ENCODE peak calls at places on chromosomes 6 and 20, in nine cellular contexts. One of them, this sample, is unnamed.

GRCh38 chr20:52105573-52106422 is 85.8 kb downstream of the ZFP64 start:
- DNase-seq in HCT116: no peak
- DNase-seq in uterus: no peak
- DNase-seq in GM10248: no peak
- DNase-seq in GM12865: no peak
- DNase-seq in B cell: no peak
- DNase-seq in neural crest cell: peak; percentile 14
- DNase-seq in adrenal gland: no peak
- DNase-seq in fibroblast of lung: peak; percentile 45
- DNase-seq in this sample: peak; percentile 38

GRCh38 chr20:34124469-34125249 is 12.6 kb upstream of the EIF2S2 start:
- DNase-seq in GM12865: peak; percentile 47
- DNase-seq in neural crest cell: no peak
- DNase-seq in adrenal gland: no peak
- DNase-seq in fibroblast of lung: no peak
- DNase-seq in uterus: no peak
- DNase-seq in HCT116: no peak
- DNase-seq in GM10248: peak; percentile 68
- DNase-seq in B cell: peak; percentile 48
- DNase-seq in this sample: no peak

GRCh38 chr6:127517698-127518097 is 1.4 kb downstream of the MTCL3 start:
- DNase-seq in GM10248: no peak
- DNase-seq in HCT116: no peak
- DNase-seq in B cell: no peak
- DNase-seq in neural crest cell: no peak
- DNase-seq in uterus: no peak
- DNase-seq in adrenal gland: no peak
- DNase-seq in fibroblast of lung: no peak
- DNase-seq in GM12865: no peak
- DNase-seq in this sample: no peak

GRCh38 chr6:137010138-137010718 is 34.5 kb downstream of the IL20RA start:
- DNase-seq in uterus: no peak
- DNase-seq in neural crest cell: no peak
- DNase-seq in GM10248: no peak
- DNase-seq in fibroblast of lung: no peak
- DNase-seq in HCT116: no peak
- DNase-seq in B cell: no peak
- DNase-seq in GM12865: no peak
- DNase-seq in adrenal gland: no peak
- DNase-seq in this sample: no peak

GRCh38 chr6:30568245-30568644 is 3.0 kb upstream of the ABCF1 start:
- DNase-seq in GM10248: no peak
- DNase-seq in HCT116: no peak
- DNase-seq in fibroblast of lung: no peak
- DNase-seq in B cell: no peak
- DNase-seq in GM12865: peak; percentile 26
- DNase-seq in uterus: no peak
- DNase-seq in neural crest cell: no peak
- DNase-seq in adrenal gland: no peak
- DNase-seq in this sample: no peak

GRCh38 chr20:3194617-3195280 is 9.7 kb downstream of the DDRGK1 start:
- DNase-seq in adrenal gland: no peak
- DNase-seq in GM12865: no peak
- DNase-seq in GM10248: no peak
- DNase-seq in uterus: no peak
- DNase-seq in HCT116: no peak
- DNase-seq in fibroblast of lung: no peak
- DNase-seq in neural crest cell: no peak
- DNase-seq in B cell: no peak
- DNase-seq in this sample: no peak

GRCh38 chr6:6224933-6225486 is 95.5 kb downstream of the F13A1 start:
- DNase-seq in B cell: no peak
- DNase-seq in uterus: no peak
- DNase-seq in GM10248: no peak
- DNase-seq in GM12865: peak; percentile 11
- DNase-seq in neural crest cell: no peak
- DNase-seq in HCT116: no peak
- DNase-seq in adrenal gland: no peak
- DNase-seq in fibroblast of lung: no peak
- DNase-seq in this sample: no peak

GRCh38 chr6:80527552-80528052 is 421.1 kb downstream of the BCKDHB start:
- DNase-seq in GM12865: no peak
- DNase-seq in neural crest cell: no peak
- DNase-seq in fibroblast of lung: no peak
- DNase-seq in B cell: no peak
- DNase-seq in HCT116: no peak
- DNase-seq in uterus: no peak
- DNase-seq in adrenal gland: no peak
- DNase-seq in GM10248: no peak
- DNase-seq in this sample: no peak

GRCh38 chr20:61977387-61977786 is 88.3 kb downstream of the TAF4 start:
- DNase-seq in GM12865: no peak
- DNase-seq in uterus: no peak
- DNase-seq in adrenal gland: no peak
- DNase-seq in GM10248: no peak
- DNase-seq in fibroblast of lung: no peak
- DNase-seq in HCT116: no peak
- DNase-seq in neural crest cell: no peak
- DNase-seq in B cell: no peak
- DNase-seq in this sample: no peak

GRCh38 chr6:149761438-149761837 is 11.9 kb downstream of the PCMT1 start:
- DNase-seq in fibroblast of lung: no peak
- DNase-seq in uterus: no peak
- DNase-seq in neural crest cell: no peak
- DNase-seq in GM10248: peak; percentile 52
- DNase-seq in HCT116: no peak
- DNase-seq in GM12865: peak; percentile 30
- DNase-seq in B cell: no peak
- DNase-seq in adrenal gland: no peak
- DNase-seq in this sample: no peak

GRCh38 chr20:47243906-47244305 is 112.6 kb downstream of the ZMYND8 start:
- DNase-seq in GM10248: no peak
- DNase-seq in GM12865: no peak
- DNase-seq in HCT116: no peak
- DNase-seq in adrenal gland: no peak
- DNase-seq in B cell: no peak
- DNase-seq in neural crest cell: no peak
- DNase-seq in fibroblast of lung: no peak
- DNase-seq in uterus: no peak
- DNase-seq in this sample: no peak

GRCh38 chr6:3294921-3295871 is 36.4 kb downstream of the PSMG4 start:
- DNase-seq in GM10248: no peak
- DNase-seq in fibroblast of lung: no peak
- DNase-seq in adrenal gland: no peak
- DNase-seq in B cell: no peak
- DNase-seq in neural crest cell: no peak
- DNase-seq in GM12865: no peak
- DNase-seq in uterus: peak; percentile 17
- DNase-seq in HCT116: no peak
- DNase-seq in this sample: no peak
- TF ChIP-seq CTCF in GM10248: peak; percentile 29
- TF ChIP-seq CTCF in fibroblast of lung: no peak
- TF ChIP-seq CTCF in adrenal gland: no peak
- TF ChIP-seq CTCF in B cell: no peak
- TF ChIP-seq CTCF in neural crest cell: peak; percentile 38
- TF ChIP-seq CTCF in GM12865: no peak
- TF ChIP-seq CTCF in uterus: no peak
- TF ChIP-seq CTCF in HCT116: peak; percentile 29
- TF ChIP-seq CTCF in this sample: peak; percentile 23

GRCh38 chr6:33965766-33966165 is 162.0 kb upstream of the MLN start:
- DNase-seq in B cell: peak; percentile 7
- DNase-seq in GM10248: no peak
- DNase-seq in GM12865: no peak
- DNase-seq in uterus: no peak
- DNase-seq in neural crest cell: no peak
- DNase-seq in fibroblast of lung: no peak
- DNase-seq in adrenal gland: no peak
- DNase-seq in HCT116: no peak
- DNase-seq in this sample: no peak

GRCh38 chr6:33966536-33966935 is 162.7 kb upstream of the MLN start:
- DNase-seq in GM10248: no peak
- DNase-seq in adrenal gland: no peak
- DNase-seq in B cell: no peak
- DNase-seq in fibroblast of lung: no peak
- DNase-seq in GM12865: no peak
- DNase-seq in neural crest cell: no peak
- DNase-seq in HCT116: no peak
- DNase-seq in uterus: no peak
- DNase-seq in this sample: no peak

GRCh38 chr6:33967266-33967767 is 163.5 kb upstream of the MLN start:
- DNase-seq in uterus: no peak
- DNase-seq in adrenal gland: no peak
- DNase-seq in fibroblast of lung: no peak
- DNase-seq in GM10248: no peak
- DNase-seq in HCT116: no peak
- DNase-seq in B cell: peak; percentile 21
- DNase-seq in GM12865: no peak
- DNase-seq in neural crest cell: no peak
- DNase-seq in this sample: no peak

GRCh38 chr6:33971580-33971979 is 167.8 kb upstream of the MLN start:
- DNase-seq in neural crest cell: no peak
- DNase-seq in fibroblast of lung: no peak
- DNase-seq in HCT116: no peak
- DNase-seq in uterus: no peak
- DNase-seq in GM12865: no peak
- DNase-seq in GM10248: no peak
- DNase-seq in B cell: no peak
- DNase-seq in adrenal gland: no peak
- DNase-seq in this sample: no peak

DNA sequence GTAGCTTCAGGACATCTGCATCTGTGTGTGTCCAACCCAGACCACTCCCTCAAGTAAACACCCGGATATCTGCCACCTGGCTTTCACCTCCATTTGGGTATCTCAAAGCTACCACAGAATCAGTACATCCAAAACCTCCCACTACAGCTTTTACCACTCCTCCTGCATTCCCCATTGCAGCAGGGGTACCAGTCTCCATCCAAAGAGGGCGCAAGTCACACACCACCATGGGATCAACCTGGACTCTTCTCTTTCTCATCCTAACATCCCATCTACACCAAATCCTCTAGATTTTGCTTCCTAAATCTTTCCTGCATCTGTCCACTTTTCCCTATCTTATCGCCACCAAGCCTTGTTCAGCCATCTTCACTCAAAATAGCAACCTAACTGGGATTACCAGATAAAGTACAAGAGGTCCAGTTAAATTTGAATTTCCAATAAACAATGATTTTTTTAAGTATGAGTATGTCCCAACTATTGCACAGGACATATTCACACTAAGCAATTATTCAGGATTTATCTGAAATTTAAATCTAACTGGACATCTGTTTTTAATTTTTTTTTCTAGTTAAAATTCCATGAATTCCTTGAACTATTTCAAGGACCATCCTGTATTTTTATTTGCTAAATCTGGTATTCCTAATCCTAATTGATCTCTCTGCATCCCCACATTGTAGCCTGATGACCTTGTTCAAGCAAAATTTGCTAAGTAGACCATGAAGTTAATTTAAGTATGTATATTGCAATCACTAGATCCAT is 164.3 kb upstream of the MLN start:
- DNase-seq in GM12865: no peak
- DNase-seq in GM10248: no peak
- DNase-seq in HCT116: peak; percentile 13
- DNase-seq in B cell: peak; percentile 24
- DNase-seq in neural crest cell: no peak
- DNase-seq in fibroblast of lung: no peak
- DNase-seq in uterus: no peak
- DNase-seq in adrenal gland: no peak
- DNase-seq in this sample: no peak
- TF ChIP-seq CTCF in GM12865: no peak
- TF ChIP-seq CTCF in GM10248: no peak
- TF ChIP-seq CTCF in HCT116: peak; percentile 72
- TF ChIP-seq CTCF in B cell: no peak
- TF ChIP-seq CTCF in neural crest cell: peak; percentile 50
- TF ChIP-seq CTCF in fibroblast of lung: no peak
- TF ChIP-seq CTCF in uterus: no peak
- TF ChIP-seq CTCF in adrenal gland: no peak
- TF ChIP-seq CTCF in this sample: peak; percentile 63

GRCh38 chr20:53716385-53716784 is 122.7 kb upstream of the ZNF217 start:
- DNase-seq in fibroblast of lung: no peak
- DNase-seq in GM10248: no peak
- DNase-seq in adrenal gland: no peak
- DNase-seq in GM12865: no peak
- DNase-seq in B cell: no peak
- DNase-seq in HCT116: no peak
- DNase-seq in uterus: no peak
- DNase-seq in neural crest cell: no peak
- DNase-seq in this sample: no peak

GRCh38 chr20:53713328-53714056 is 119.9 kb upstream of the ZNF217 start:
- DNase-seq in fibroblast of lung: no peak
- DNase-seq in HCT116: no peak
- DNase-seq in B cell: no peak
- DNase-seq in GM10248: no peak
- DNase-seq in GM12865: no peak
- DNase-seq in adrenal gland: no peak
- DNase-seq in neural crest cell: no peak
- DNase-seq in uterus: no peak
- DNase-seq in this sample: no peak

GRCh38 chr20:53711333-53712211 is 117.9 kb upstream of the ZNF217 start:
- DNase-seq in GM10248: no peak
- DNase-seq in uterus: no peak
- DNase-seq in fibroblast of lung: no peak
- DNase-seq in B cell: no peak
- DNase-seq in adrenal gland: no peak
- DNase-seq in neural crest cell: no peak
- DNase-seq in HCT116: no peak
- DNase-seq in GM12865: no peak
- DNase-seq in this sample: no peak

GRCh38 chr20:53714524-53714923 is 120.9 kb upstream of the ZNF217 start:
- DNase-seq in uterus: no peak
- DNase-seq in GM12865: no peak
- DNase-seq in B cell: no peak
- DNase-seq in adrenal gland: no peak
- DNase-seq in HCT116: no peak
- DNase-seq in fibroblast of lung: no peak
- DNase-seq in GM10248: no peak
- DNase-seq in neural crest cell: no peak
- DNase-seq in this sample: no peak

GRCh38 chr20:53712212-53712977 is 118.8 kb upstream of the ZNF217 start:
- DNase-seq in adrenal gland: no peak
- DNase-seq in neural crest cell: no peak
- DNase-seq in GM10248: no peak
- DNase-seq in uterus: no peak
- DNase-seq in fibroblast of lung: no peak
- DNase-seq in B cell: no peak
- DNase-seq in GM12865: no peak
- DNase-seq in HCT116: no peak
- DNase-seq in this sample: no peak
- TF ChIP-seq CTCF in adrenal gland: no peak
- TF ChIP-seq CTCF in neural crest cell: no peak
- TF ChIP-seq CTCF in GM10248: no peak
- TF ChIP-seq CTCF in uterus: no peak
- TF ChIP-seq CTCF in fibroblast of lung: no peak
- TF ChIP-seq CTCF in B cell: no peak
- TF ChIP-seq CTCF in GM12865: no peak
- TF ChIP-seq CTCF in HCT116: no peak
- TF ChIP-seq CTCF in this sample: no peak

DNA sequence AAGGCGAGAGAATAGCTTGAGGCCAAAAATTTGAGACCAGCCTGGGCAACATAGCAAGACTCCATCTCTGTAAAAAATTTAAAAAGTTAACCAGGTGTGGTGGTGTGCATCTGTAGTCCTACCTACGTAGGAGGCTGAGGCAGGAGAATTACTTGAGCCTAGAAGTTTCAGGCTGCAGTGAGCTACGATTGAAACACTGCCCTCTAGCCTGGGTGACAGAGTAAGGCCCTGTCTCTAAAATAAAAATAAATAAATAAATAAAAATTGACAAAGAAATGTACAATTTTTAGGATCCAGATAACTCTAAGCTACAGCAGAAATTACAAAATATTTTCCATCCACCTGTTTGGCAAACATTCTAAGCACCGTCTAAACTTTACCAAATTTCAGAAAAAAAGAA is 941.0 kb upstream of the ADGRB3 start:
- DNase-seq in adrenal gland: no peak
- DNase-seq in neural crest cell: no peak
- DNase-seq in GM12865: no peak
- DNase-seq in B cell: no peak
- DNase-seq in fibroblast of lung: no peak
- DNase-seq in HCT116: no peak
- DNase-seq in uterus: no peak
- DNase-seq in GM10248: no peak
- DNase-seq in this sample: no peak
- TF ChIP-seq CTCF in adrenal gland: no peak
- TF ChIP-seq CTCF in neural crest cell: peak; percentile 19
- TF ChIP-seq CTCF in GM12865: no peak
- TF ChIP-seq CTCF in B cell: no peak
- TF ChIP-seq CTCF in fibroblast of lung: no peak
- TF ChIP-seq CTCF in HCT116: no peak
- TF ChIP-seq CTCF in uterus: no peak
- TF ChIP-seq CTCF in GM10248: no peak
- TF ChIP-seq CTCF in this sample: peak; percentile 37

This sample was measured in progenitor cell of endocrine pancreas.